ENCODE peak calls at places on chromosome 6, in ten cellular contexts. One of them, this sample, is unnamed.

GRCh38 chr6:161844804-161845203 is 570.9 kb upstream of the AGPAT4 start:
- DNase-seq in AG09309: no peak
- DNase-seq in CD4-positive, CD25-positive, alpha-beta regulatory T cell: no peak
- DNase-seq in cardiac muscle cell: no peak
- DNase-seq in A549: no peak
- DNase-seq in hepatocyte: no peak
- DNase-seq in ovary: no peak
- DNase-seq in endodermal cell: no peak
- DNase-seq in esophagus squamous epithelium: no peak
- DNase-seq in skeletal muscle cell: no peak
- DNase-seq in this sample: no peak

GRCh38 chr6:168959696-168960095 is 293.9 kb downstream of the THBS2 start:
- DNase-seq in AG09309: no peak
- DNase-seq in CD4-positive, CD25-positive, alpha-beta regulatory T cell: no peak
- DNase-seq in endodermal cell: no peak
- DNase-seq in hepatocyte: no peak
- DNase-seq in A549: no peak
- DNase-seq in ovary: no peak
- DNase-seq in skeletal muscle cell: no peak
- DNase-seq in esophagus squamous epithelium: no peak
- DNase-seq in cardiac muscle cell: no peak
- DNase-seq in this sample: no peak

GRCh38 chr6:166942393-166943168 is 13.8 kb downstream of the RNASET2 start:
- DNase-seq in esophagus squamous epithelium: no peak
- DNase-seq in AG09309: no peak
- DNase-seq in hepatocyte: peak; percentile 45
- DNase-seq in ovary: no peak
- DNase-seq in A549: no peak
- DNase-seq in endodermal cell: no peak
- DNase-seq in CD4-positive, CD25-positive, alpha-beta regulatory T cell: peak; percentile 38
- DNase-seq in cardiac muscle cell: no peak
- DNase-seq in skeletal muscle cell: no peak
- DNase-seq in this sample: peak; percentile 85

GRCh38 chr6:139109558-139109957 is 25.3 kb upstream of the HECA start:
- DNase-seq in AG09309: no peak
- DNase-seq in cardiac muscle cell: peak; percentile 8
- DNase-seq in ovary: no peak
- DNase-seq in skeletal muscle cell: no peak
- DNase-seq in esophagus squamous epithelium: no peak
- DNase-seq in hepatocyte: peak; percentile 41
- DNase-seq in CD4-positive, CD25-positive, alpha-beta regulatory T cell: no peak
- DNase-seq in endodermal cell: peak; percentile 81
- DNase-seq in A549: peak; percentile 46
- DNase-seq in this sample: peak; percentile 28

GRCh38 chr6:1016329-1017302 is 295.3 kb upstream of the FOXQ1 start:
- DNase-seq in hepatocyte: no peak
- DNase-seq in esophagus squamous epithelium: no peak
- DNase-seq in endodermal cell: no peak
- DNase-seq in CD4-positive, CD25-positive, alpha-beta regulatory T cell: no peak
- DNase-seq in A549: no peak
- DNase-seq in ovary: no peak
- DNase-seq in cardiac muscle cell: no peak
- DNase-seq in skeletal muscle cell: no peak
- DNase-seq in AG09309: no peak
- DNase-seq in this sample: no peak

GRCh38 chr6:54112171-54112650 is 968 bp downstream of the MLIP start:
- DNase-seq in A549: no peak
- DNase-seq in CD4-positive, CD25-positive, alpha-beta regulatory T cell: no peak
- DNase-seq in skeletal muscle cell: no peak
- DNase-seq in AG09309: no peak
- DNase-seq in cardiac muscle cell: no peak
- DNase-seq in hepatocyte: no peak
- DNase-seq in ovary: no peak
- DNase-seq in esophagus squamous epithelium: no peak
- DNase-seq in endodermal cell: no peak
- DNase-seq in this sample: no peak

GRCh38 chr6:47964994-47965393 is 146.0 kb downstream of the PTCHD4 start:
- DNase-seq in A549: no peak
- DNase-seq in ovary: no peak
- DNase-seq in endodermal cell: no peak
- DNase-seq in hepatocyte: no peak
- DNase-seq in CD4-positive, CD25-positive, alpha-beta regulatory T cell: no peak
- DNase-seq in AG09309: no peak
- DNase-seq in skeletal muscle cell: no peak
- DNase-seq in cardiac muscle cell: no peak
- DNase-seq in esophagus squamous epithelium: no peak
- DNase-seq in this sample: no peak

GRCh38 chr6:56357616-56358373 is 110.4 kb upstream of the COL21A1 start:
- DNase-seq in A549: no peak
- DNase-seq in endodermal cell: no peak
- DNase-seq in AG09309: no peak
- DNase-seq in cardiac muscle cell: no peak
- DNase-seq in ovary: no peak
- DNase-seq in skeletal muscle cell: no peak
- DNase-seq in CD4-positive, CD25-positive, alpha-beta regulatory T cell: no peak
- DNase-seq in hepatocyte: no peak
- DNase-seq in esophagus squamous epithelium: no peak
- DNase-seq in this sample: peak; percentile 65

GRCh38 chr6:168518348-168518745 is 77.4 kb downstream of the SMOC2 start:
- DNase-seq in AG09309: no peak
- DNase-seq in ovary: no peak
- DNase-seq in A549: no peak
- DNase-seq in esophagus squamous epithelium: no peak
- DNase-seq in endodermal cell: no peak
- DNase-seq in hepatocyte: no peak
- DNase-seq in cardiac muscle cell: no peak
- DNase-seq in skeletal muscle cell: no peak
- DNase-seq in CD4-positive, CD25-positive, alpha-beta regulatory T cell: no peak
- DNase-seq in this sample: no peak

GRCh38 chr6:93036835-93037234 is 382.5 kb downstream of the EPHA7 start:
- DNase-seq in hepatocyte: peak; percentile 19
- DNase-seq in CD4-positive, CD25-positive, alpha-beta regulatory T cell: no peak
- DNase-seq in AG09309: no peak
- DNase-seq in esophagus squamous epithelium: no peak
- DNase-seq in A549: peak; percentile 2
- DNase-seq in cardiac muscle cell: peak; percentile 39
- DNase-seq in ovary: no peak
- DNase-seq in endodermal cell: peak; percentile 55
- DNase-seq in skeletal muscle cell: peak; percentile 21
- DNase-seq in this sample: peak; percentile 11

GRCh38 chr6:139977887-139978332 is 603.5 kb upstream of the CITED2 start:
- DNase-seq in CD4-positive, CD25-positive, alpha-beta regulatory T cell: no peak
- DNase-seq in AG09309: peak; percentile 76
- DNase-seq in A549: peak; percentile 62
- DNase-seq in hepatocyte: peak; percentile 61
- DNase-seq in skeletal muscle cell: peak; percentile 70
- DNase-seq in ovary: no peak
- DNase-seq in cardiac muscle cell: no peak
- DNase-seq in endodermal cell: peak; percentile 55
- DNase-seq in esophagus squamous epithelium: no peak
- DNase-seq in this sample: peak; percentile 94

GRCh38 chr6:159730277-159730676 is 3.0 kb downstream of the WTAP start:
- DNase-seq in cardiac muscle cell: no peak
- DNase-seq in endodermal cell: no peak
- DNase-seq in CD4-positive, CD25-positive, alpha-beta regulatory T cell: no peak
- DNase-seq in A549: no peak
- DNase-seq in hepatocyte: no peak
- DNase-seq in AG09309: no peak
- DNase-seq in skeletal muscle cell: no peak
- DNase-seq in ovary: no peak
- DNase-seq in esophagus squamous epithelium: no peak
- DNase-seq in this sample: no peak

GRCh38 chr6:40444811-40445210 is 142.4 kb downstream of the LRFN2 start:
- DNase-seq in AG09309: no peak
- DNase-seq in esophagus squamous epithelium: no peak
- DNase-seq in ovary: no peak
- DNase-seq in hepatocyte: peak; percentile 57
- DNase-seq in endodermal cell: no peak
- DNase-seq in A549: no peak
- DNase-seq in skeletal muscle cell: peak; percentile 14
- DNase-seq in cardiac muscle cell: no peak
- DNase-seq in CD4-positive, CD25-positive, alpha-beta regulatory T cell: no peak
- DNase-seq in this sample: no peak

GRCh38 chr6:159693894-159694545 is 979 bp upstream of the SOD2 start:
- DNase-seq in A549: no peak
- DNase-seq in hepatocyte: peak; percentile 58
- DNase-seq in ovary: no peak
- DNase-seq in skeletal muscle cell: no peak
- DNase-seq in AG09309: no peak
- DNase-seq in endodermal cell: peak; percentile 46
- DNase-seq in CD4-positive, CD25-positive, alpha-beta regulatory T cell: peak; percentile 46
- DNase-seq in esophagus squamous epithelium: no peak
- DNase-seq in cardiac muscle cell: peak; percentile 18
- DNase-seq in this sample: peak; percentile 43

GRCh38 chr6:2988426-2989331 is 11.0 kb upstream of the NQO2 start:
- DNase-seq in cardiac muscle cell: peak; percentile 95
- DNase-seq in hepatocyte: peak; percentile 96
- DNase-seq in A549: peak; percentile 93
- DNase-seq in endodermal cell: peak; percentile 97
- DNase-seq in CD4-positive, CD25-positive, alpha-beta regulatory T cell: peak; percentile 70
- DNase-seq in ovary: peak; percentile 81
- DNase-seq in AG09309: peak; percentile 77
- DNase-seq in esophagus squamous epithelium: peak; percentile 57
- DNase-seq in skeletal muscle cell: peak; percentile 68
- DNase-seq in this sample: peak; percentile 98

GRCh38 chr6:79526897-79527296 is 10.3 kb downstream of the LCA5 start:
- DNase-seq in AG09309: no peak
- DNase-seq in cardiac muscle cell: no peak
- DNase-seq in skeletal muscle cell: no peak
- DNase-seq in hepatocyte: no peak
- DNase-seq in esophagus squamous epithelium: no peak
- DNase-seq in A549: no peak
- DNase-seq in ovary: no peak
- DNase-seq in endodermal cell: no peak
- DNase-seq in CD4-positive, CD25-positive, alpha-beta regulatory T cell: no peak
- DNase-seq in this sample: no peak

DNA sequence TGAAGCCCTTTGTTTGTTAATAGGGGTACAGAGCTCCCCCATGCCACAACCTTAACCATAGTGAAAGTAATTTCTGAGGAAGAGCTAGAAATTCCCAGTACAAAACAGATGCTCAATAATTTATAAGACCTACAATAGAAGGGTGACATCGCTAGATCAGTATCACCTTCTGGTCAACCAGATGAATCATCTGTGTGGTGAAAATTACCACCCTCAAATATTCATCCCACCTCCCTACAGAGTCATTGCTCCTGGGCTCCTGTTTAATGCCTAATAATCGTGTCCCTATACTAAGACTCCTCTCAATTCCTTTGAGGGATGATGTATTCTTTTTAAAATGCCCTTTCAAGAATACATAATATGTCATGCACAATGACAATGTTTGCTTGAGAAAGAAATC is 10.8 kb upstream of the ADGRF5 start:
- DNase-seq in AG09309: no peak
- DNase-seq in CD4-positive, CD25-positive, alpha-beta regulatory T cell: no peak
- DNase-seq in hepatocyte: no peak
- DNase-seq in skeletal muscle cell: no peak
- DNase-seq in endodermal cell: no peak
- DNase-seq in ovary: no peak
- DNase-seq in esophagus squamous epithelium: no peak
- DNase-seq in A549: no peak
- DNase-seq in cardiac muscle cell: no peak
- DNase-seq in this sample: no peak
- H3K4me3 ChIP-seq in AG09309: no peak overlapping the region
- H3K4me3 ChIP-seq in CD4-positive, CD25-positive, alpha-beta regulatory T cell: no peak overlapping the region
- H3K4me3 ChIP-seq in hepatocyte: no peak overlapping the region
- H3K4me3 ChIP-seq in skeletal muscle cell: no peak overlapping the region
- H3K4me3 ChIP-seq in endodermal cell: no peak overlapping the region
- H3K4me3 ChIP-seq in ovary: no peak overlapping the region
- H3K4me3 ChIP-seq in esophagus squamous epithelium: no peak overlapping the region
- H3K4me3 ChIP-seq in A549: no peak overlapping the region
- H3K4me3 ChIP-seq in cardiac muscle cell: no peak overlapping the region
- H3K4me3 ChIP-seq in this sample: no peak overlapping the region

DNA sequence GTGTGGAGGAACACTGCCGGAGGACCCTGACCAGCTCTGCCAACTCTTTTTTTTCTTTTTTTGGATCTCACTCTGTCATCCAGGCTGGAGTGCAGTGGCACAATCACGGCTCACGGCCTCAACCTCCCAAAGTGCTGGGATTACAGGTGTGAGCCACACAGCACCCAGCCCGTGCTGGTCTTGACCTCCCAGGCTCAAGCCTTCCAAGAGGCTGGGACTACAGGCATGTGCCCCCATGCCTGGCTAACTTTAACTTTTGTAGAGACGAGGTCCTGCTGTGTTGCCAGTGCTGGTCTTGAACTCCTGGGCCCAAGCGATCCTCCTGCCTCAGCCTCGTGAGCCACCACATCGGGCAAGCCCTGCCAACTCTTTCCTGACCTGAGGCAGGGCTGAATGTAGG is 11.2 kb downstream of the GCNT2 start:
- DNase-seq in endodermal cell: no peak
- DNase-seq in CD4-positive, CD25-positive, alpha-beta regulatory T cell: no peak
- DNase-seq in AG09309: no peak
- DNase-seq in hepatocyte: no peak
- DNase-seq in esophagus squamous epithelium: no peak
- DNase-seq in skeletal muscle cell: no peak
- DNase-seq in cardiac muscle cell: no peak
- DNase-seq in ovary: no peak
- DNase-seq in A549: no peak
- DNase-seq in this sample: no peak
- H3K4me3 ChIP-seq in endodermal cell: no peak overlapping the region
- H3K4me3 ChIP-seq in CD4-positive, CD25-positive, alpha-beta regulatory T cell: peak overlapping the region; percentile 72
- H3K4me3 ChIP-seq in AG09309: no peak overlapping the region
- H3K4me3 ChIP-seq in hepatocyte: no peak overlapping the region
- H3K4me3 ChIP-seq in esophagus squamous epithelium: no peak overlapping the region
- H3K4me3 ChIP-seq in skeletal muscle cell: no peak overlapping the region
- H3K4me3 ChIP-seq in cardiac muscle cell: no peak overlapping the region
- H3K4me3 ChIP-seq in ovary: no peak overlapping the region
- H3K4me3 ChIP-seq in A549: no peak overlapping the region
- H3K4me3 ChIP-seq in this sample: no peak overlapping the region

GRCh38 chr6:134719850-134720249 is 230.1 kb downstream of the ALDH8A1 start:
- DNase-seq in AG09309: no peak
- DNase-seq in CD4-positive, CD25-positive, alpha-beta regulatory T cell: no peak
- DNase-seq in ovary: no peak
- DNase-seq in hepatocyte: no peak
- DNase-seq in endodermal cell: no peak
- DNase-seq in cardiac muscle cell: no peak
- DNase-seq in A549: no peak
- DNase-seq in esophagus squamous epithelium: no peak
- DNase-seq in skeletal muscle cell: no peak
- DNase-seq in this sample: no peak
- H3K4me3 ChIP-seq in AG09309: no peak overlapping the region
- H3K4me3 ChIP-seq in CD4-positive, CD25-positive, alpha-beta regulatory T cell: no peak overlapping the region
- H3K4me3 ChIP-seq in ovary: no peak overlapping the region
- H3K4me3 ChIP-seq in hepatocyte: no peak overlapping the region
- H3K4me3 ChIP-seq in endodermal cell: no peak overlapping the region
- H3K4me3 ChIP-seq in cardiac muscle cell: no peak overlapping the region
- H3K4me3 ChIP-seq in A549: no peak overlapping the region
- H3K4me3 ChIP-seq in esophagus squamous epithelium: no peak overlapping the region
- H3K4me3 ChIP-seq in skeletal muscle cell: no peak overlapping the region
- H3K4me3 ChIP-seq in this sample: no peak overlapping the region

DNA sequence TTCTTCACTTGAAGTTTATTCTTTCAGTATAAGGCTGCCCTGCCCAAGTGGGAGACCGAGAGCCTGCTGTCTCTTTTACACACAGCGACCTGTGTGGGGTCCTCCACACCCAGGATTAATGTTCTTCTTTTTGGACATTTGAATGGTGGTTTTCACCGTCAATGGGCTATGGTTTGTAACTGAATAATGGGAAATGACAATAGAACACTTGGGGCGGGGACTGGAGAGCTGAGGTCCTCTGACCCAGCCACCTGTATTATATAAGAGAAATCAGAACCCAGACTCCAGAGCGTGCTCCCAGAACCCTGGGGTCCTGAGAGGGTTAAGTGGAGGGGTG is 117.0 kb upstream of the ARMC2 start:
- DNase-seq in skeletal muscle cell: no peak
- DNase-seq in endodermal cell: peak; percentile 52
- DNase-seq in A549: no peak
- DNase-seq in ovary: no peak
- DNase-seq in CD4-positive, CD25-positive, alpha-beta regulatory T cell: no peak
- DNase-seq in cardiac muscle cell: no peak
- DNase-seq in hepatocyte: no peak
- DNase-seq in esophagus squamous epithelium: no peak
- DNase-seq in AG09309: no peak
- DNase-seq in this sample: no peak
- H3K4me3 ChIP-seq in skeletal muscle cell: no peak overlapping the region
- H3K4me3 ChIP-seq in endodermal cell: no peak overlapping the region
- H3K4me3 ChIP-seq in A549: no peak overlapping the region
- H3K4me3 ChIP-seq in ovary: no peak overlapping the region
- H3K4me3 ChIP-seq in CD4-positive, CD25-positive, alpha-beta regulatory T cell: no peak overlapping the region
- H3K4me3 ChIP-seq in cardiac muscle cell: no peak overlapping the region
- H3K4me3 ChIP-seq in hepatocyte: no peak overlapping the region
- H3K4me3 ChIP-seq in esophagus squamous epithelium: no peak overlapping the region
- H3K4me3 ChIP-seq in AG09309: no peak overlapping the region
- H3K4me3 ChIP-seq in this sample: no peak overlapping the region